ENCODE peak calls at places on chromosome 9, in eight cellular contexts. Y is GM23338, M is breast epithelium, V is right lobe of liver, H is MM.1S, E is AG04450, K is fibroblast of mammary gland, S is GM12865. O is an unnamed sample.

GRCh38 chr9:88535932-88536324 is 950 bp downstream of the NXNL2 start:
- DNase-seq in Y (peak; percentile 48), M (no peak), V (peak; percentile 42), H (no peak), E (no peak), K (peak; percentile 35), S (no peak), O (no peak)

GRCh38 chr9:117916291-117916690 is 212.1 kb downstream of the TLR4 start:
- DNase-seq in Y (peak; percentile 11), M (no peak), V (no peak), H (no peak), E (no peak), K (no peak), S (no peak), O (peak; percentile 24)

GRCh38 chr9:85289142-85289541 is 452.6 kb downstream of the AGTPBP1 start:
- DNase-seq in Y (no peak), M (no peak), V (no peak), H (no peak), E (no peak), K (no peak), S (no peak), O (no peak)

GRCh38 chr9:86341007-86341491 is 13.2 kb downstream of the TUT7 start:
- DNase-seq in Y (no peak), M (no peak), V (no peak), H (no peak), E (no peak), K (peak; percentile 31), S (peak; percentile 44), O (no peak)

GRCh38 chr9:123415593-123415930 is 59.6 kb downstream of the CRB2 start:
- DNase-seq in Y (no peak), M (no peak), V (no peak), H (no peak), E (no peak), K (no peak), S (no peak), O (no peak)

GRCh38 chr9:113737414-113738271 is 138.5 kb upstream of the ZNF618 start:
- DNase-seq in Y (peak; percentile 92), M (peak; percentile 23), V (no peak), H (peak; percentile 62), E (peak; percentile 1), K (peak; percentile 67), S (peak; percentile 50), O (peak; percentile 34)

GRCh38 chr9:71729816-71730526 is 38.3 kb downstream of the CEMIP2 start:
- DNase-seq in Y (no peak), M (no peak), V (no peak), H (no peak), E (no peak), K (no peak), S (no peak), O (no peak)

GRCh38 chr9:127402401-127403090 is 5.6 kb downstream of the SLC2A8 start:
- DNase-seq in Y (no peak), M (no peak), V (no peak), H (no peak), E (no peak), K (no peak), S (no peak), O (no peak)

GRCh38 chr9:82191082-82191481 is 202.5 kb downstream of the SPATA31D1 start:
- DNase-seq in Y (no peak), M (no peak), V (no peak), H (peak; percentile 33), E (no peak), K (no peak), S (no peak), O (no peak)

GRCh38 chr9:94084314-94084713 is at the start of gene PTPDC1:
- DNase-seq in Y (peak; percentile 88), M (no peak), V (no peak), H (no peak), E (peak; percentile 62), K (peak; percentile 75), S (no peak), O (peak; percentile 8)

GRCh38 chr9:37904647-37905505 is 949 bp upstream of the SLC25A51 start:
- DNase-seq in Y (no peak), M (no peak), V (no peak), H (peak; percentile 34), E (no peak), K (peak; percentile 61), S (no peak), O (no peak)

GRCh38 chr9:133258061-133259015 is 16.7 kb downstream of the ABO start:
- DNase-seq in Y (no peak), M (no peak), V (no peak), H (no peak), E (no peak), K (no peak), S (no peak), O (no peak)

GRCh38 chr9:101307041-101307440 is 77.8 kb downstream of the BAAT start:
- DNase-seq in Y (no peak), M (peak; percentile 29), V (no peak), H (no peak), E (no peak), K (no peak), S (no peak), O (no peak)

GRCh38 chr9:18861599-18862546 is 171.1 kb downstream of the SAXO1 start:
- DNase-seq in Y (peak; percentile 54), M (no peak), V (no peak), H (no peak), E (peak; percentile 13), K (peak; percentile 60), S (no peak), O (no peak)

GRCh38 chr9:4750021-4750673 is 9.1 kb upstream of the AK3 start:
- DNase-seq in Y (peak; percentile 71), M (no peak), V (no peak), H (peak; percentile 56), E (peak; percentile 11), K (peak; percentile 57), S (peak; percentile 58), O (no peak)

GRCh38 chr9:4796988-4797956 is 4.5 kb downstream of the RCL1 start:
- DNase-seq in Y (peak; percentile 85), M (no peak), V (no peak), H (peak; percentile 42), E (no peak), K (peak; percentile 55), S (peak; percentile 52), O (no peak)

GRCh38 chr9:135905380-135906282 is 1.7 kb downstream of the CAMSAP1 start:
- DNase-seq in Y (no peak), M (no peak), V (no peak), H (no peak), E (no peak), K (peak; percentile 63), S (peak; percentile 39), O (no peak)

GRCh38 chr9:136804509-136805206 is 3.1 kb upstream of the RABL6 start:
- DNase-seq in Y (no peak), M (peak; percentile 60), V (no peak), H (no peak), E (no peak), K (no peak), S (no peak), O (no peak)

GRCh38 chr9:27183151-27183550 is 74.1 kb downstream of the TEK start:
- DNase-seq in Y (no peak), M (no peak), V (no peak), H (no peak), E (no peak), K (no peak), S (no peak), O (no peak)
- H3K4me3 ChIP-seq in Y (no peak overlapping the region), M (no peak overlapping the region), V (no peak overlapping the region), H (no peak overlapping the region), E (no peak overlapping the region), K (no peak overlapping the region), S (no peak overlapping the region), O (no peak overlapping the region)

GRCh38 chr9:35801328-35802128 is 10.1 kb downstream of the NPR2 start:
- DNase-seq in Y (no peak), M (no peak), V (no peak), H (no peak), E (no peak), K (no peak), S (no peak), O (no peak)
- H3K4me3 ChIP-seq in Y (no peak overlapping the region), M (no peak overlapping the region), V (no peak overlapping the region), H (no peak overlapping the region), E (no peak overlapping the region), K (no peak overlapping the region), S (no peak overlapping the region), O (no peak overlapping the region)

DNA sequence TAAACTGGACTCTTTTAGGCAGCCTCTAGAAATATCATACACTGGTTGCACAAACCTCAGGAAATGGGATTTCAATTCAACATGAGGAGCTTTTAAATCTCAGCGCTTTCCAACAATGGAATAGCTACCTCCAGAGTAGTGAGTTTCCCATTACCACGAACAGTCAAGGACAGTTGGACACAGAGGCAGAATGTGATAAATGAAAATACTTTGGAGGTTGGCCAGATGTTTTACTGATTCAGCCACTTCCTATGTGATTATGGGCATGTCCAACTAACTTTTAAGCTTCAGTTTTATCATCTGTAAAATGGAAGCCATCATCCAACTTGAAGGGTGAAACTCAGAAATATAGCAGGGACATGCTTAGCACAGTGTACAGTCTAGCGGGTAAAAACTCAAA is 2.1 kb downstream of the FBXW2 start:
- DNase-seq in Y (no peak), M (no peak), V (no peak), H (no peak), E (no peak), K (peak; percentile 22), S (no peak), O (no peak)
- H3K4me3 ChIP-seq in Y (no peak overlapping the region), M (no peak overlapping the region), V (no peak overlapping the region), H (no peak overlapping the region), E (no peak overlapping the region), K (no peak overlapping the region), S (no peak overlapping the region), O (no peak overlapping the region)

GRCh38 chr9:103991698-103992097 is 102.4 kb upstream of the SMC2 start:
- DNase-seq in Y (no peak), M (no peak), V (no peak), H (no peak), E (no peak), K (peak; percentile 56), S (peak; percentile 72), O (peak; percentile 23)

GRCh38 chr9:103990311-103990710 is 103.8 kb upstream of the SMC2 start:
- DNase-seq in Y (no peak), M (no peak), V (no peak), H (no peak), E (no peak), K (no peak), S (no peak), O (no peak)

GRCh38 chr9:103997861-103998370 is 96.2 kb upstream of the SMC2 start:
- DNase-seq in Y (no peak), M (no peak), V (no peak), H (no peak), E (no peak), K (no peak), S (no peak), O (peak; percentile 77)

GRCh38 chr9:103991001-103991400 is 103.1 kb upstream of the SMC2 start:
- DNase-seq in Y (peak; percentile 14), M (no peak), V (no peak), H (no peak), E (no peak), K (no peak), S (no peak), O (no peak)

DNA sequence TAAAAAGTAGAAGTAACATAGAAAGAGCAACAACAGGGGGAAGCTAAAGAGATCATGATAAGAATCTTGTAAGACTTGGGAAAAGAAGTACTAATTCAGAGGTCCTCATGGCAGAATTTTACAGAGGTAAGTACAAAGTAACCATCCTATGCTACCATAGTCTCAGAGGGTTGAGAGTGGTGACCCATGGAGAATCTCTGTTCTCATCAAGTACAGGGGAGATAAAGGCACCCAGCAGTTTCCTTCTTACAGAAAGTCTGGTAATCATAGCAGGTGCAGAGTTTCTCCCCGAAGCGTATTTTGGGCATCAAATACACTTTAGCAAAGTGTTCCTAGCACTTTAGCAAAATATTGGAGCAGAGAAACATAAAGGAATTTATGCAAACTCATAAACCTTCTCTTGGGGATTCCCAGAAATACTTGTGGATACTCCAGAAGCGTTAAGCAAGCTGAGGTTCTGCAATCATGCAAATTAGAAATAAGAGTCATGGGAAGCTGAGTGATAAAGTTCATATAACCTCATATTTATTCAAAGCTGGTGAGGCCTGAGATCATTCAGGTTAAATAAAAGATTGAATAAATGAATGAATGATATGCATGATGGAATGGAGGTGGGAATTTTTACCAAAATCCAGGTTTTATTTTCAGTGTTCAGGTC is 101.0 kb upstream of the SMC2 start:
- DNase-seq in Y (no peak), M (no peak), V (no peak), H (no peak), E (no peak), K (no peak), S (no peak), O (no peak)
- H3K4me3 ChIP-seq in Y (no peak overlapping the region), M (no peak overlapping the region), V (no peak overlapping the region), H (no peak overlapping the region), E (no peak overlapping the region), K (no peak overlapping the region), S (no peak overlapping the region), O (no peak overlapping the region)

O was measured in Jurkat, Clone E6-1.